ENCODE peak calls at places on chromosomes 3 and 15, in eight cellular contexts. One of them, this sample, is unnamed.

GRCh38 chr3:120102674-120103073 is 8.4 kb upstream of the GSK3B start:
- DNase-seq in heart left ventricle: no peak
- DNase-seq in right atrium auricular region: no peak
- DNase-seq in astrocyte: no peak
- DNase-seq in left ventricle myocardium inferior: no peak
- DNase-seq in transverse colon: no peak
- DNase-seq in ovary: no peak
- DNase-seq in colonic mucosa: no peak
- DNase-seq in this sample: no peak

GRCh38 chr3:134579266-134579665 is 71.6 kb downstream of the KY start:
- DNase-seq in heart left ventricle: no peak
- DNase-seq in right atrium auricular region: no peak
- DNase-seq in astrocyte: no peak
- DNase-seq in left ventricle myocardium inferior: no peak
- DNase-seq in transverse colon: no peak
- DNase-seq in ovary: no peak
- DNase-seq in colonic mucosa: no peak
- DNase-seq in this sample: no peak

GRCh38 chr3:9151240-9151639 is 98.2 kb downstream of the SRGAP3 start:
- DNase-seq in heart left ventricle: no peak
- DNase-seq in right atrium auricular region: no peak
- DNase-seq in astrocyte: no peak
- DNase-seq in left ventricle myocardium inferior: no peak
- DNase-seq in transverse colon: no peak
- DNase-seq in ovary: no peak
- DNase-seq in colonic mucosa: no peak
- DNase-seq in this sample: no peak

GRCh38 chr3:45321607-45322391 is 66.6 kb upstream of the LARS2 start:
- DNase-seq in heart left ventricle: no peak
- DNase-seq in right atrium auricular region: no peak
- DNase-seq in astrocyte: peak; percentile 11
- DNase-seq in left ventricle myocardium inferior: no peak
- DNase-seq in transverse colon: no peak
- DNase-seq in ovary: no peak
- DNase-seq in colonic mucosa: no peak
- DNase-seq in this sample: no peak

GRCh38 chr15:94460624-94461023 is 229.3 kb downstream of the MCTP2 start:
- DNase-seq in heart left ventricle: no peak
- DNase-seq in right atrium auricular region: no peak
- DNase-seq in astrocyte: no peak
- DNase-seq in left ventricle myocardium inferior: no peak
- DNase-seq in transverse colon: no peak
- DNase-seq in ovary: no peak
- DNase-seq in colonic mucosa: no peak
- DNase-seq in this sample: no peak

GRCh38 chr15:83210619-83211018 is 3.0 kb upstream of the HDGFL3 start:
- DNase-seq in heart left ventricle: no peak
- DNase-seq in right atrium auricular region: no peak
- DNase-seq in astrocyte: peak; percentile 68
- DNase-seq in left ventricle myocardium inferior: no peak
- DNase-seq in transverse colon: no peak
- DNase-seq in ovary: no peak
- DNase-seq in colonic mucosa: no peak
- DNase-seq in this sample: no peak

GRCh38 chr3:140467916-140468315 is 209.9 kb upstream of the TRIM42 start:
- DNase-seq in heart left ventricle: no peak
- DNase-seq in right atrium auricular region: no peak
- DNase-seq in astrocyte: peak; percentile 13
- DNase-seq in left ventricle myocardium inferior: no peak
- DNase-seq in transverse colon: no peak
- DNase-seq in ovary: no peak
- DNase-seq in colonic mucosa: no peak
- DNase-seq in this sample: no peak

GRCh38 chr15:45862034-45862433 is 227.2 kb downstream of the SQOR start:
- DNase-seq in heart left ventricle: no peak
- DNase-seq in right atrium auricular region: no peak
- DNase-seq in astrocyte: no peak
- DNase-seq in left ventricle myocardium inferior: no peak
- DNase-seq in transverse colon: no peak
- DNase-seq in ovary: no peak
- DNase-seq in colonic mucosa: no peak
- DNase-seq in this sample: no peak

GRCh38 chr3:138875754-138876664 is 41.3 kb upstream of the PIK3CB start:
- DNase-seq in heart left ventricle: no peak
- DNase-seq in right atrium auricular region: no peak
- DNase-seq in astrocyte: no peak
- DNase-seq in left ventricle myocardium inferior: no peak
- DNase-seq in transverse colon: no peak
- DNase-seq in ovary: no peak
- DNase-seq in colonic mucosa: no peak
- DNase-seq in this sample: no peak

GRCh38 chr3:14641346-14641745 is 10.2 kb upstream of the CCDC174 start:
- DNase-seq in heart left ventricle: no peak
- DNase-seq in right atrium auricular region: no peak
- DNase-seq in astrocyte: no peak
- DNase-seq in left ventricle myocardium inferior: no peak
- DNase-seq in transverse colon: no peak
- DNase-seq in ovary: no peak
- DNase-seq in colonic mucosa: no peak
- DNase-seq in this sample: no peak

GRCh38 chr3:108218811-108219210 is 3.4 kb downstream of the IFT57 start:
- DNase-seq in heart left ventricle: no peak
- DNase-seq in right atrium auricular region: no peak
- DNase-seq in astrocyte: peak; percentile 57
- DNase-seq in left ventricle myocardium inferior: no peak
- DNase-seq in transverse colon: no peak
- DNase-seq in ovary: no peak
- DNase-seq in colonic mucosa: no peak
- DNase-seq in this sample: no peak

GRCh38 chr3:196660381-196661166 is 21.1 kb downstream of the NRROS start:
- DNase-seq in heart left ventricle: no peak
- DNase-seq in right atrium auricular region: no peak
- DNase-seq in astrocyte: no peak
- DNase-seq in left ventricle myocardium inferior: no peak
- DNase-seq in transverse colon: no peak
- DNase-seq in ovary: no peak
- DNase-seq in colonic mucosa: no peak
- DNase-seq in this sample: no peak

GRCh38 chr3:71252466-71252865 is 331.1 kb downstream of the FOXP1 start:
- DNase-seq in heart left ventricle: peak; percentile 58
- DNase-seq in right atrium auricular region: no peak
- DNase-seq in astrocyte: peak; percentile 13
- DNase-seq in left ventricle myocardium inferior: no peak
- DNase-seq in transverse colon: no peak
- DNase-seq in ovary: no peak
- DNase-seq in colonic mucosa: no peak
- DNase-seq in this sample: no peak

GRCh38 chr3:71255498-71255897 is 328.0 kb downstream of the FOXP1 start:
- DNase-seq in heart left ventricle: no peak
- DNase-seq in right atrium auricular region: no peak
- DNase-seq in astrocyte: no peak
- DNase-seq in left ventricle myocardium inferior: no peak
- DNase-seq in transverse colon: no peak
- DNase-seq in ovary: no peak
- DNase-seq in colonic mucosa: no peak
- DNase-seq in this sample: no peak

GRCh38 chr3:71253169-71253568 is 330.4 kb downstream of the FOXP1 start:
- DNase-seq in heart left ventricle: no peak
- DNase-seq in right atrium auricular region: no peak
- DNase-seq in astrocyte: no peak
- DNase-seq in left ventricle myocardium inferior: no peak
- DNase-seq in transverse colon: no peak
- DNase-seq in ovary: no peak
- DNase-seq in colonic mucosa: no peak
- DNase-seq in this sample: no peak

GRCh38 chr3:71254658-71255057 is 328.9 kb downstream of the FOXP1 start:
- DNase-seq in heart left ventricle: no peak
- DNase-seq in right atrium auricular region: no peak
- DNase-seq in astrocyte: peak; percentile 46
- DNase-seq in left ventricle myocardium inferior: no peak
- DNase-seq in transverse colon: no peak
- DNase-seq in ovary: no peak
- DNase-seq in colonic mucosa: peak; percentile 54
- DNase-seq in this sample: no peak

GRCh38 chr3:71254251-71254650 is 329.3 kb downstream of the FOXP1 start:
- DNase-seq in heart left ventricle: no peak
- DNase-seq in right atrium auricular region: no peak
- DNase-seq in astrocyte: peak; percentile 32
- DNase-seq in left ventricle myocardium inferior: no peak
- DNase-seq in transverse colon: no peak
- DNase-seq in ovary: no peak
- DNase-seq in colonic mucosa: no peak
- DNase-seq in this sample: no peak
- H3K4me1 ChIP-seq in heart left ventricle: peaks cover 2% of the 10 kb centered on the region
- H3K4me1 ChIP-seq in right atrium auricular region: no peaks in the 10 kb centered on the region
- H3K4me1 ChIP-seq in astrocyte: peaks cover 44% of the 10 kb centered on the region
- H3K4me1 ChIP-seq in left ventricle myocardium inferior: peaks cover 32% of the 10 kb centered on the region
- H3K4me1 ChIP-seq in transverse colon: peaks cover 9% of the 10 kb centered on the region
- H3K4me1 ChIP-seq in ovary: peaks cover 6% of the 10 kb centered on the region
- H3K4me1 ChIP-seq in colonic mucosa: peaks cover 7% of the 10 kb centered on the region
- H3K4me1 ChIP-seq in this sample: peaks cover 17% of the 10 kb centered on the region

GRCh38 chr3:111968319-111969059 is 10.3 kb upstream of the ABHD10 start:
- DNase-seq in heart left ventricle: no peak
- DNase-seq in right atrium auricular region: no peak
- DNase-seq in astrocyte: no peak
- DNase-seq in left ventricle myocardium inferior: no peak
- DNase-seq in transverse colon: no peak
- DNase-seq in ovary: no peak
- DNase-seq in colonic mucosa: no peak
- DNase-seq in this sample: no peak

GRCh38 chr3:111971533-111971932 is 7.3 kb upstream of the ABHD10 start:
- DNase-seq in heart left ventricle: peak; percentile 80
- DNase-seq in right atrium auricular region: no peak
- DNase-seq in astrocyte: no peak
- DNase-seq in left ventricle myocardium inferior: peak; percentile 53
- DNase-seq in transverse colon: no peak
- DNase-seq in ovary: peak; percentile 49
- DNase-seq in colonic mucosa: no peak
- DNase-seq in this sample: peak; percentile 24

GRCh38 chr3:111965484-111965883 is 13.3 kb upstream of the ABHD10 start:
- DNase-seq in heart left ventricle: no peak
- DNase-seq in right atrium auricular region: no peak
- DNase-seq in astrocyte: no peak
- DNase-seq in left ventricle myocardium inferior: no peak
- DNase-seq in transverse colon: no peak
- DNase-seq in ovary: no peak
- DNase-seq in colonic mucosa: no peak
- DNase-seq in this sample: no peak

GRCh38 chr3:111967071-111967470 is 11.8 kb upstream of the ABHD10 start:
- DNase-seq in heart left ventricle: no peak
- DNase-seq in right atrium auricular region: no peak
- DNase-seq in astrocyte: no peak
- DNase-seq in left ventricle myocardium inferior: no peak
- DNase-seq in transverse colon: no peak
- DNase-seq in ovary: no peak
- DNase-seq in colonic mucosa: no peak
- DNase-seq in this sample: no peak

GRCh38 chr3:111967651-111968274 is 11.1 kb upstream of the ABHD10 start:
- DNase-seq in heart left ventricle: peak; percentile 74
- DNase-seq in right atrium auricular region: peak; percentile 97
- DNase-seq in astrocyte: peak; percentile 65
- DNase-seq in left ventricle myocardium inferior: peak; percentile 76
- DNase-seq in transverse colon: peak; percentile 85
- DNase-seq in ovary: peak; percentile 86
- DNase-seq in colonic mucosa: peak; percentile 92
- DNase-seq in this sample: peak; percentile 68
- TF ChIP-seq CTCF in heart left ventricle: peak; percentile 95
- TF ChIP-seq CTCF in right atrium auricular region: peak; percentile 92
- TF ChIP-seq CTCF in astrocyte: peak; percentile 87
- TF ChIP-seq CTCF in left ventricle myocardium inferior: peak; percentile 91
- TF ChIP-seq CTCF in transverse colon: peak; percentile 93
- TF ChIP-seq CTCF in ovary: peak; percentile 80
- TF ChIP-seq CTCF in colonic mucosa: peak; percentile 90
- TF ChIP-seq CTCF in this sample: peak; percentile 90

DNA sequence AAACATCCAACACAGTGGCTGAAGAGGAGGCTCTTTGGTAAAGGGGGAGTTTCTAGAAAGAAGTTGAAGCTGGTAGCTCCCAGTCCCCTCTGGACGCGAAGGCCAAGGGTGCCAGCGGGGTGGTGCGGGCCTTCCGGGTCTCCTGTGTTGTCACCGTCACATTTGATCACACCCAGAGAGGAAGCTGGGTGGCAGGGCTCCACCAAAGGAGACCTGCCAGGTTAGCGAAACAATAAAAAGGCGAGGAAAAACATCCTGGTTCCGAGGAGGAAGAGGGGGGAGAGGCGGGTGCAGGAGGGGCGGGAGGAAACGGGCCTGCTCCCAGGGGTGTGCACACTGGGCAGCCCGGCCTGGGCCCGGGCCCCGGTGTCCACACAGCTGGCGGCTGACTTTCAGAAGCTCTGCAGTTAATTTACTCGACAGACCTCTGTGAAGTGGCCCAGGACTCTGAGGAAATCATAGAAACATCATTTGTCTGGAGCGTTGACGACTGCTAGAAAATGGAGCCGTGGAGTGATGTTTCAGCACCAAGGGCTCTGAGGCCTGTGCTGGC is 12.1 kb downstream of the HEG1 start:
- DNase-seq in heart left ventricle: peak; percentile 75
- DNase-seq in right atrium auricular region: no peak
- DNase-seq in astrocyte: no peak
- DNase-seq in left ventricle myocardium inferior: peak; percentile 60
- DNase-seq in transverse colon: peak; percentile 54
- DNase-seq in ovary: no peak
- DNase-seq in colonic mucosa: peak; percentile 77
- DNase-seq in this sample: peak; percentile 67
- H3K4me1 ChIP-seq in heart left ventricle: peaks cover 74% of the 10 kb centered on the region
- H3K4me1 ChIP-seq in right atrium auricular region: no peaks in the 10 kb centered on the region
- H3K4me1 ChIP-seq in astrocyte: peaks cover 52% of the 10 kb centered on the region
- H3K4me1 ChIP-seq in left ventricle myocardium inferior: peaks cover 100% of the 10 kb centered on the region
- H3K4me1 ChIP-seq in transverse colon: peaks cover 18% of the 10 kb centered on the region
- H3K4me1 ChIP-seq in ovary: peaks cover 22% of the 10 kb centered on the region
- H3K4me1 ChIP-seq in colonic mucosa: no peaks in the 10 kb centered on the region
- H3K4me1 ChIP-seq in this sample: peaks cover 97% of the 10 kb centered on the region

GRCh38 chr15:84937144-84937543 is 44.5 kb upstream of the PDE8A start:
- DNase-seq in heart left ventricle: no peak
- DNase-seq in right atrium auricular region: no peak
- DNase-seq in astrocyte: no peak
- DNase-seq in left ventricle myocardium inferior: no peak
- DNase-seq in transverse colon: no peak
- DNase-seq in ovary: no peak
- DNase-seq in colonic mucosa: no peak
- DNase-seq in this sample: no peak

GRCh38 chr15:84938726-84939125 is 42.9 kb upstream of the PDE8A start:
- DNase-seq in heart left ventricle: no peak
- DNase-seq in right atrium auricular region: no peak
- DNase-seq in astrocyte: no peak
- DNase-seq in left ventricle myocardium inferior: no peak
- DNase-seq in transverse colon: no peak
- DNase-seq in ovary: no peak
- DNase-seq in colonic mucosa: no peak
- DNase-seq in this sample: no peak

GRCh38 chr15:84929795-84930371 is 45.4 kb downstream of the SLC28A1 start:
- DNase-seq in heart left ventricle: no peak
- DNase-seq in right atrium auricular region: no peak
- DNase-seq in astrocyte: peak; percentile 83
- DNase-seq in left ventricle myocardium inferior: no peak
- DNase-seq in transverse colon: peak; percentile 85
- DNase-seq in ovary: no peak
- DNase-seq in colonic mucosa: peak; percentile 78
- DNase-seq in this sample: no peak

GRCh38 chr15:84940399-84940798 is 41.3 kb upstream of the PDE8A start:
- DNase-seq in heart left ventricle: no peak
- DNase-seq in right atrium auricular region: no peak
- DNase-seq in astrocyte: no peak
- DNase-seq in left ventricle myocardium inferior: no peak
- DNase-seq in transverse colon: no peak
- DNase-seq in ovary: no peak
- DNase-seq in colonic mucosa: no peak
- DNase-seq in this sample: no peak

GRCh38 chr15:84934942-84935729 is 46.5 kb upstream of the PDE8A start:
- DNase-seq in heart left ventricle: no peak
- DNase-seq in right atrium auricular region: no peak
- DNase-seq in astrocyte: no peak
- DNase-seq in left ventricle myocardium inferior: no peak
- DNase-seq in transverse colon: no peak
- DNase-seq in ovary: no peak
- DNase-seq in colonic mucosa: no peak
- DNase-seq in this sample: no peak
- TF ChIP-seq CTCF in heart left ventricle: peak; percentile 30
- TF ChIP-seq CTCF in right atrium auricular region: peak; percentile 19
- TF ChIP-seq CTCF in astrocyte: no peak
- TF ChIP-seq CTCF in left ventricle myocardium inferior: peak; percentile 34
- TF ChIP-seq CTCF in transverse colon: no peak
- TF ChIP-seq CTCF in ovary: no peak
- TF ChIP-seq CTCF in colonic mucosa: no peak
- TF ChIP-seq CTCF in this sample: no peak

This sample was measured in heart right ventricle.